ENCODE peak calls at places on chromosomes 13 and 19, in six cellular contexts. Z is cardiac muscle cell, W is fibroblast of lung, V is endothelial cell, I is D721Med, Y is breast epithelium. J is an unnamed sample.
A peak's percentile ranks its signal among the peaks of the same experiment; 100 is the strongest.

GRCh38 chr19:36026091-36026876 is 6.4 kb downstream of the CLIP3 start:
- DNase-seq in Z (no peak), W (no peak), V (no peak), I (no peak), Y (no peak), J (no peak)

GRCh38 chr13:48511621-48512232 is 21.2 kb downstream of the RCBTB2 start:
- DNase-seq in Z (no peak), W (no peak), V (no peak), I (no peak), Y (no peak), J (no peak)

GRCh38 chr13:96958286-96958891 is 35.9 kb downstream of the OXGR1 start:
- DNase-seq in Z (peak; percentile 71), W (peak; percentile 8), V (peak; percentile 18), I (no peak), Y (no peak), J (no peak)

GRCh38 chr13:37889102-37889501 is 19.5 kb upstream of the TRPC4 start:
- DNase-seq in Z (no peak), W (peak; percentile 11), V (no peak), I (no peak), Y (no peak), J (no peak)

GRCh38 chr19:18475762-18476331 is 37.9 kb upstream of the ISYNA1 start:
- DNase-seq in Z (no peak), W (no peak), V (no peak), I (no peak), Y (no peak), J (no peak)

GRCh38 chr13:24033527-24034302 is 126.8 kb upstream of the SPATA13 start:
- DNase-seq in Z (no peak), W (peak; percentile 95), V (no peak), I (no peak), Y (no peak), J (no peak)

GRCh38 chr19:33622505-33622808 is 704 bp downstream of the CHST8 start:
- DNase-seq in Z (peak; percentile 45), W (peak; percentile 8), V (peak; percentile 22), I (no peak), Y (no peak), J (no peak)

GRCh38 chr19:39236527-39236926 is 8.3 kb downstream of the IFNL3 start:
- DNase-seq in Z (no peak), W (no peak), V (no peak), I (no peak), Y (no peak), J (no peak)

GRCh38 chr13:20767309-20767943 is 6.3 kb downstream of the EEF1AKMT1 start:
- DNase-seq in Z (no peak), W (no peak), V (no peak), I (no peak), Y (no peak), J (no peak)

GRCh38 chr13:97696921-97697320 is 256.6 kb upstream of the IPO5 start:
- DNase-seq in Z (no peak), W (no peak), V (no peak), I (no peak), Y (no peak), J (no peak)

GRCh38 chr19:5679289-5680082 is 830 bp downstream of the MICOS13 start:
- DNase-seq in Z (no peak), W (no peak), V (no peak), I (no peak), Y (no peak), J (no peak)

GRCh38 chr13:76683168-76683567 is 203.0 kb downstream of the KCTD12 start:
- DNase-seq in Z (no peak), W (no peak), V (no peak), I (no peak), Y (no peak), J (no peak)

GRCh38 chr13:34247596-34247995 is 429.6 kb downstream of the RFC3 start:
- DNase-seq in Z (no peak), W (no peak), V (no peak), I (no peak), Y (no peak), J (no peak)

GRCh38 chr13:100689191-100689590 is 14.6 kb upstream of the TMTC4 start:
- DNase-seq in Z (no peak), W (no peak), V (no peak), I (no peak), Y (no peak), J (no peak)

GRCh38 chr13:100694722-100695644 is 20.4 kb upstream of the TMTC4 start:
- DNase-seq in Z (peak; percentile 71), W (peak; percentile 94), V (peak; percentile 71), I (peak; percentile 37), Y (no peak), J (no peak)
- TF ChIP-seq CTCF in Z (peak; percentile 88), W (peak; percentile 71), V (no peak), I (peak; percentile 57), Y (no peak), J (no peak)

GRCh38 chr13:46717275-46717674 is 79.7 kb downstream of the ESD start:
- DNase-seq in Z (no peak), W (no peak), V (no peak), I (no peak), Y (no peak), J (no peak)

GRCh38 chr13:46716821-46717220 is 80.1 kb downstream of the ESD start:
- DNase-seq in Z (no peak), W (peak; percentile 25), V (no peak), I (no peak), Y (no peak), J (no peak)

GRCh38 chr13:46715363-46715762 is 81.6 kb downstream of the ESD start:
- DNase-seq in Z (peak; percentile 35), W (no peak), V (no peak), I (no peak), Y (no peak), J (no peak)

DNA sequence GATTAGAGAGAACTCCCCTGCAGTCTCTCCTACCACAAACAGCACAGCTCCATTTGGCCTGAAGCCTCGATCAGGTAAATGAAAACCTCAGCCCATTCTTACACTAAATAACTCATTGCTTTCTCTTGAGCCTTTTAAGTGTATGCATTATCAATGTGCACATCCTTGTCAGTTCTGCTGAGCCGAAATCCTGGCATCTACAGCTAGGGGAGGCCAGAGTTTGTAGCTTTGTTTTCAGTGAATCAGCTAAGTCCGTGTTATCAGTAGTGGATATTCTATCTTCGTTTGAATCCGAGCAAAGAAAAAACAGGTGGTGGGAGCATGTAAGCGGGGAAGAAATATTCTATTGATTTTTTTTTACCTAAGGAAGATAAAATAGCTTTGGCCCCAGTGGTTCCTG is 84.4 kb downstream of the ESD start:
- DNase-seq in Z (no peak), W (no peak), V (no peak), I (no peak), Y (no peak), J (no peak)
- TF ChIP-seq CTCF in Z (peak; percentile 5), W (no peak), V (no peak), I (no peak), Y (no peak), J (no peak)

GRCh38 chr19:2950286-2951124 is 5.7 kb upstream of the ZNF77 start:
- DNase-seq in Z (peak; percentile 100), W (peak; percentile 98), V (peak; percentile 100), I (peak; percentile 99), Y (peak; percentile 100), J (peak; percentile 100)
- TF ChIP-seq CTCF in Z (no peak), W (no peak), V (no peak), I (no peak), Y (no peak), J (no peak)

GRCh38 chr19:23539499-23539898 is 144.2 kb upstream of the ZNF91 start:
- DNase-seq in Z (no peak), W (no peak), V (no peak), I (no peak), Y (no peak), J (no peak)

GRCh38 chr19:23542562-23542961 is 144.4 kb downstream of the ZNF675 start:
- DNase-seq in Z (no peak), W (no peak), V (no peak), I (no peak), Y (no peak), J (no peak)

GRCh38 chr19:23543351-23543750 is 143.7 kb downstream of the ZNF675 start:
- DNase-seq in Z (no peak), W (no peak), V (no peak), I (no peak), Y (no peak), J (no peak)

GRCh38 chr19:23547156-23547555 is 139.9 kb downstream of the ZNF675 start:
- DNase-seq in Z (no peak), W (no peak), V (no peak), I (no peak), Y (no peak), J (no peak)

DNA sequence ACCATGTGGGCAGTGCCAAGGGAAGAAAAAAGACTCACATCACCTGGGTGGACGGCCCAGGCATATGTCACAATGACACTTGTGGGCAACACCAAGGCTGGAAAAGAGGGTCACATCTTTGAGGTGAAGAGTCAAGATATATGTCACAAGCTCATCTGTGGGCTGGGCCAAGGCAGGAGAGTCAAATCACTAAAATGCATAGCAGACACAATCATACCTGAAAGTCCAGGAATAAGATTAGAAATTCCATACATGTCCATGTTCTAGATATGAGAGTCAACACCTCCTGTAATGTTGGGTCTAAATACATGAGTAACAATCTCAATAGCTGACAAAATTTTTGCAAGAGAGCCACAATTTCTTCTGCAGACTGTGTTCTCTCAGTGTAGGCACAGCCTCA is 145.0 kb downstream of the ZNF675 start:
- DNase-seq in Z (no peak), W (no peak), V (no peak), I (no peak), Y (no peak), J (no peak)
- TF ChIP-seq CTCF in Z (no peak), W (no peak), V (no peak), I (no peak), Y (no peak), J (no peak)

GRCh38 chr19:31553844-31554215 is 204.6 kb upstream of the TSHZ3 start:
- DNase-seq in Z (no peak), W (no peak), V (no peak), I (no peak), Y (no peak), J (no peak)

GRCh38 chr19:31553112-31553843 is 204.0 kb upstream of the TSHZ3 start:
- DNase-seq in Z (no peak), W (no peak), V (no peak), I (no peak), Y (no peak), J (no peak)

GRCh38 chr19:31546561-31546960 is 197.3 kb upstream of the TSHZ3 start:
- DNase-seq in Z (no peak), W (no peak), V (no peak), I (no peak), Y (no peak), J (no peak)

GRCh38 chr19:31545766-31546165 is 196.5 kb upstream of the TSHZ3 start:
- DNase-seq in Z (no peak), W (no peak), V (no peak), I (no peak), Y (no peak), J (no peak)

GRCh38 chr19:31548941-31549340 is 199.7 kb upstream of the TSHZ3 start:
- DNase-seq in Z (peak; percentile 47), W (peak; percentile 6), V (peak; percentile 29), I (no peak), Y (no peak), J (no peak)
- TF ChIP-seq CTCF in Z (peak; percentile 73), W (peak; percentile 76), V (peak; percentile 51), I (peak; percentile 30), Y (no peak), J (no peak)